ENCODE peak calls at places on chromosomes 2 and 18, in five cellular contexts. One of them, this sample, is unnamed.
A peak's percentile ranks its signal among the peaks of the same experiment; 100 is the strongest.

GRCh38 chr2:96205888-96206287 is 2.7 kb downstream of the STARD7 start:
- DNase-seq in naive thymus-derived CD4-positive, alpha-beta T cell: no peak
- DNase-seq in uterus: no peak
- DNase-seq in HCT116: no peak
- DNase-seq in cardiac muscle cell: peak; percentile 46
- DNase-seq in this sample: no peak

GRCh38 chr2:207632575-207633492 is 7.6 kb upstream of the METTL21A start:
- DNase-seq in cardiac muscle cell: peak; percentile 67
- DNase-seq in naive thymus-derived CD4-positive, alpha-beta T cell: no peak
- DNase-seq in uterus: no peak
- DNase-seq in HCT116: no peak
- DNase-seq in this sample: no peak

GRCh38 chr2:138071720-138072719 is 107.7 kb downstream of the HNMT start:
- DNase-seq in HCT116: no peak
- DNase-seq in naive thymus-derived CD4-positive, alpha-beta T cell: no peak
- DNase-seq in uterus: no peak
- DNase-seq in cardiac muscle cell: peak; percentile 16
- DNase-seq in this sample: no peak

GRCh38 chr18:1663879-1664705 is 759.4 kb downstream of the ADCYAP1 start:
- DNase-seq in naive thymus-derived CD4-positive, alpha-beta T cell: no peak
- DNase-seq in uterus: no peak
- DNase-seq in HCT116: peak; percentile 32
- DNase-seq in cardiac muscle cell: peak; percentile 45
- DNase-seq in this sample: no peak

GRCh38 chr2:24875272-24875671 is 44.8 kb downstream of the ADCY3 start:
- DNase-seq in naive thymus-derived CD4-positive, alpha-beta T cell: no peak
- DNase-seq in HCT116: no peak
- DNase-seq in cardiac muscle cell: peak; percentile 64
- DNase-seq in uterus: no peak
- DNase-seq in this sample: no peak

GRCh38 chr2:112994648-112995047 is 10.6 kb upstream of the IL36A start:
- DNase-seq in cardiac muscle cell: no peak
- DNase-seq in uterus: no peak
- DNase-seq in naive thymus-derived CD4-positive, alpha-beta T cell: no peak
- DNase-seq in HCT116: no peak
- DNase-seq in this sample: no peak

GRCh38 chr18:38851526-38851925 is 1285.9 kb upstream of the CELF4 start:
- DNase-seq in cardiac muscle cell: no peak
- DNase-seq in uterus: no peak
- DNase-seq in naive thymus-derived CD4-positive, alpha-beta T cell: no peak
- DNase-seq in HCT116: no peak
- DNase-seq in this sample: no peak

GRCh38 chr2:73268368-73268830 is 15.9 kb downstream of the FBXO41 start:
- DNase-seq in naive thymus-derived CD4-positive, alpha-beta T cell: no peak
- DNase-seq in HCT116: no peak
- DNase-seq in uterus: no peak
- DNase-seq in cardiac muscle cell: no peak
- DNase-seq in this sample: no peak

GRCh38 chr2:17916584-17916983 is 38.1 kb downstream of the KCNS3 start:
- DNase-seq in cardiac muscle cell: no peak
- DNase-seq in naive thymus-derived CD4-positive, alpha-beta T cell: no peak
- DNase-seq in HCT116: no peak
- DNase-seq in uterus: no peak
- DNase-seq in this sample: no peak

GRCh38 chr2:17271401-17271800 is 246.8 kb downstream of the RAD51AP2 start:
- DNase-seq in HCT116: no peak
- DNase-seq in uterus: no peak
- DNase-seq in cardiac muscle cell: no peak
- DNase-seq in naive thymus-derived CD4-positive, alpha-beta T cell: no peak
- DNase-seq in this sample: no peak

GRCh38 chr18:45522371-45522770 is 92.9 kb upstream of the SLC14A2 start:
- DNase-seq in naive thymus-derived CD4-positive, alpha-beta T cell: no peak
- DNase-seq in HCT116: no peak
- DNase-seq in cardiac muscle cell: peak; percentile 61
- DNase-seq in uterus: no peak
- DNase-seq in this sample: no peak

GRCh38 chr2:118013221-118013723 is 598 bp downstream of the CCDC93 start:
- DNase-seq in cardiac muscle cell: no peak
- DNase-seq in naive thymus-derived CD4-positive, alpha-beta T cell: no peak
- DNase-seq in uterus: peak; percentile 19
- DNase-seq in HCT116: no peak
- DNase-seq in this sample: peak; percentile 20
- H3K27ac ChIP-seq in cardiac muscle cell: peak overlapping the region; percentile 54
- H3K27ac ChIP-seq in naive thymus-derived CD4-positive, alpha-beta T cell: peak overlapping the region; percentile 98
- H3K27ac ChIP-seq in uterus: peak overlapping the region; percentile 81
- H3K27ac ChIP-seq in HCT116: peak overlapping the region; percentile 76
- H3K27ac ChIP-seq in this sample: peak overlapping the region; percentile 95

GRCh38 chr2:162365392-162365791 is 21.5 kb downstream of the GCA start:
- DNase-seq in naive thymus-derived CD4-positive, alpha-beta T cell: no peak
- DNase-seq in HCT116: no peak
- DNase-seq in uterus: no peak
- DNase-seq in cardiac muscle cell: no peak
- DNase-seq in this sample: no peak
- H3K9me3 ChIP-seq in naive thymus-derived CD4-positive, alpha-beta T cell: no peaks in the 10 kb centered on the region
- H3K9me3 ChIP-seq in HCT116: no peaks in the 10 kb centered on the region
- H3K9me3 ChIP-seq in uterus: no peaks in the 10 kb centered on the region
- H3K9me3 ChIP-seq in cardiac muscle cell: no peaks in the 10 kb centered on the region
- H3K9me3 ChIP-seq in this sample: no peaks in the 10 kb centered on the region

GRCh38 chr2:237702439-237703397 is 75.3 kb downstream of the LRRFIP1 start:
- DNase-seq in cardiac muscle cell: peak; percentile 87
- DNase-seq in uterus: peak; percentile 75
- DNase-seq in naive thymus-derived CD4-positive, alpha-beta T cell: no peak
- DNase-seq in HCT116: no peak
- DNase-seq in this sample: peak; percentile 19
- H3K27ac ChIP-seq in cardiac muscle cell: peak overlapping the region; percentile 92
- H3K27ac ChIP-seq in uterus: peak overlapping the region; percentile 94
- H3K27ac ChIP-seq in naive thymus-derived CD4-positive, alpha-beta T cell: peak overlapping the region; percentile 76
- H3K27ac ChIP-seq in HCT116: no peak overlapping the region
- H3K27ac ChIP-seq in this sample: peak overlapping the region; percentile 65

GRCh38 chr2:105841551-105841950 is 96.8 kb downstream of the NCK2 start:
- DNase-seq in cardiac muscle cell: no peak
- DNase-seq in naive thymus-derived CD4-positive, alpha-beta T cell: no peak
- DNase-seq in HCT116: no peak
- DNase-seq in uterus: no peak
- DNase-seq in this sample: no peak
- H3K9me3 ChIP-seq in cardiac muscle cell: no peaks in the 10 kb centered on the region
- H3K9me3 ChIP-seq in naive thymus-derived CD4-positive, alpha-beta T cell: peaks cover 10% of the 10 kb centered on the region
- H3K9me3 ChIP-seq in HCT116: no peaks in the 10 kb centered on the region
- H3K9me3 ChIP-seq in uterus: no peaks in the 10 kb centered on the region
- H3K9me3 ChIP-seq in this sample: no peaks in the 10 kb centered on the region

GRCh38 chr2:47595690-47596089 is 187.3 kb upstream of the MSH6 start:
- DNase-seq in naive thymus-derived CD4-positive, alpha-beta T cell: no peak
- DNase-seq in uterus: no peak
- DNase-seq in cardiac muscle cell: peak; percentile 15
- DNase-seq in HCT116: no peak
- DNase-seq in this sample: no peak

GRCh38 chr2:47598476-47598875 is 184.5 kb upstream of the MSH6 start:
- DNase-seq in HCT116: no peak
- DNase-seq in naive thymus-derived CD4-positive, alpha-beta T cell: no peak
- DNase-seq in uterus: no peak
- DNase-seq in cardiac muscle cell: no peak
- DNase-seq in this sample: no peak

GRCh38 chr2:47602996-47603395 is 179.9 kb upstream of the MSH6 start:
- DNase-seq in cardiac muscle cell: peak; percentile 43
- DNase-seq in uterus: no peak
- DNase-seq in HCT116: no peak
- DNase-seq in naive thymus-derived CD4-positive, alpha-beta T cell: no peak
- DNase-seq in this sample: no peak

GRCh38 chr2:47601518-47602015 is 181.4 kb upstream of the MSH6 start:
- DNase-seq in uterus: no peak
- DNase-seq in naive thymus-derived CD4-positive, alpha-beta T cell: no peak
- DNase-seq in cardiac muscle cell: no peak
- DNase-seq in HCT116: no peak
- DNase-seq in this sample: no peak

GRCh38 chr2:47599171-47599570 is 183.8 kb upstream of the MSH6 start:
- DNase-seq in uterus: no peak
- DNase-seq in HCT116: no peak
- DNase-seq in naive thymus-derived CD4-positive, alpha-beta T cell: no peak
- DNase-seq in cardiac muscle cell: no peak
- DNase-seq in this sample: no peak
- H3K27ac ChIP-seq in uterus: no peak overlapping the region
- H3K27ac ChIP-seq in HCT116: no peak overlapping the region
- H3K27ac ChIP-seq in naive thymus-derived CD4-positive, alpha-beta T cell: no peak overlapping the region
- H3K27ac ChIP-seq in cardiac muscle cell: no peak overlapping the region
- H3K27ac ChIP-seq in this sample: no peak overlapping the region

GRCh38 chr2:5799348-5799747 is 107.2 kb downstream of the SOX11 start:
- DNase-seq in HCT116: no peak
- DNase-seq in naive thymus-derived CD4-positive, alpha-beta T cell: no peak
- DNase-seq in cardiac muscle cell: no peak
- DNase-seq in uterus: no peak
- DNase-seq in this sample: no peak

GRCh38 chr2:5794012-5794411 is 101.8 kb downstream of the SOX11 start:
- DNase-seq in HCT116: no peak
- DNase-seq in cardiac muscle cell: no peak
- DNase-seq in uterus: no peak
- DNase-seq in naive thymus-derived CD4-positive, alpha-beta T cell: no peak
- DNase-seq in this sample: no peak

GRCh38 chr2:5803547-5803946 is 111.4 kb downstream of the SOX11 start:
- DNase-seq in HCT116: no peak
- DNase-seq in uterus: no peak
- DNase-seq in naive thymus-derived CD4-positive, alpha-beta T cell: no peak
- DNase-seq in cardiac muscle cell: no peak
- DNase-seq in this sample: no peak

GRCh38 chr2:5798083-5798482 is 105.9 kb downstream of the SOX11 start:
- DNase-seq in uterus: no peak
- DNase-seq in HCT116: no peak
- DNase-seq in cardiac muscle cell: no peak
- DNase-seq in naive thymus-derived CD4-positive, alpha-beta T cell: no peak
- DNase-seq in this sample: no peak
- H3K9me3 ChIP-seq in uterus: no peaks in the 10 kb centered on the region
- H3K9me3 ChIP-seq in HCT116: peaks cover 45% of the 10 kb centered on the region
- H3K9me3 ChIP-seq in cardiac muscle cell: no peaks in the 10 kb centered on the region
- H3K9me3 ChIP-seq in naive thymus-derived CD4-positive, alpha-beta T cell: no peaks in the 10 kb centered on the region
- H3K9me3 ChIP-seq in this sample: no peaks in the 10 kb centered on the region

This sample was measured in CD4-positive, CD25-positive, alpha-beta regulatory T cell.